ENCODE peak calls at places on chromosomes 16 and 17, in four cellular contexts. Q is NCI-H187, S is mucosa of gallbladder, D is GM04504. X is an unnamed sample.

GRCh38 chr17:54901230-54901847 is 687 bp downstream of the TOM1L1 start:
- DNase-seq in D (peak; percentile 34), S (no peak), Q (no peak), X (peak; percentile 90)

GRCh38 chr16:4323845-4324478 is 8.1 kb downstream of the GLIS2 start:
- DNase-seq in Q (no peak), S (no peak), D (no peak), X (no peak)

GRCh38 chr17:28950017-28950751 is 1.1 kb downstream of the PHF12 start:
- DNase-seq in Q (no peak), D (no peak), S (peak; percentile 45), X (peak; percentile 40)

GRCh38 chr16:1127101-1127500 is 25.8 kb upstream of the CACNA1H start:
- DNase-seq in Q (no peak), S (no peak), D (no peak), X (no peak)

GRCh38 chr17:75414488-75414887 is 9.0 kb upstream of the GRB2 start:
- DNase-seq in D (no peak), Q (no peak), S (no peak), X (no peak)

GRCh38 chr17:82609655-82610054 is 38.6 kb downstream of the WDR45B start:
- DNase-seq in S (no peak), D (no peak), Q (no peak), X (no peak)

GRCh38 chr16:83215417-83216001 is 588.7 kb downstream of the CDH13 start:
- DNase-seq in Q (no peak), S (peak; percentile 34), D (no peak), X (peak; percentile 53)

GRCh38 chr16:65375651-65376050 is 253.8 kb upstream of the CDH11 start:
- DNase-seq in Q (no peak), D (no peak), S (no peak), X (no peak)

GRCh38 chr17:30788918-30789317 is 35.6 kb downstream of the CRLF3 start:
- DNase-seq in D (no peak), S (no peak), Q (no peak), X (no peak)

GRCh38 chr16:85583491-85584181 is 29.5 kb upstream of the GSE1 start:
- DNase-seq in D (peak; percentile 78), Q (no peak), S (no peak), X (no peak)

GRCh38 chr17:18195246-18195645 is 11.6 kb downstream of the ALKBH5 start:
- DNase-seq in S (no peak), D (no peak), Q (no peak), X (no peak)

GRCh38 chr16:46828943-46829342 is 2.0 kb downstream of the C16orf87 start:
- DNase-seq in S (no peak), Q (no peak), D (no peak), X (no peak)

GRCh38 chr16:8931864-8932263 is 31.8 kb downstream of the USP7 start:
- DNase-seq in Q (no peak), D (peak; percentile 12), S (peak; percentile 60), X (peak; percentile 46)

GRCh38 chr16:35795361-35796029 is 2336.1 kb downstream of the TP53TG3F start:
- DNase-seq in S (no peak), Q (no peak), D (no peak), X (no peak)

GRCh38 chr16:11297492-11298142 is 16.5 kb upstream of the PRM1 start:
- DNase-seq in S (peak; percentile 60), D (no peak), Q (peak; percentile 22), X (peak; percentile 51)

GRCh38 chr17:51091635-51092034 is 29.0 kb downstream of the SPAG9 start:
- DNase-seq in S (no peak), D (no peak), Q (no peak), X (no peak)

GRCh38 chr16:80176114-80176513 is 364.7 kb upstream of the DYNLRB2 start:
- DNase-seq in Q (no peak), D (no peak), S (no peak), X (no peak)

GRCh38 chr16:12111819-12112218 is 135.3 kb downstream of the SNX29 start:
- DNase-seq in Q (no peak), D (no peak), S (no peak), X (no peak)

GRCh38 chr17:75317671-75318070 is 28.4 kb upstream of the SLC25A19 start:
- DNase-seq in S (no peak), Q (no peak), D (no peak), X (peak; percentile 25)

GRCh38 chr17:44898768-44899073 is 524 bp downstream of the EFTUD2 start:
- DNase-seq in Q (no peak), D (no peak), S (no peak), X (no peak)

GRCh38 chr17:28372203-28372944 is 880 bp downstream of the SARM1 start:
- DNase-seq in Q (no peak), S (no peak), D (no peak), X (no peak)

GRCh38 chr16:85436636-85437160 is 176.4 kb upstream of the GSE1 start:
- DNase-seq in Q (no peak), D (no peak), S (no peak), X (peak; percentile 86)

GRCh38 chr16:12896562-12896961 is 4.8 kb upstream of the SHISA9 start:
- DNase-seq in S (no peak), D (peak; percentile 17), Q (no peak), X (peak; percentile 2)

GRCh38 chr17:8436169-8436932 is 667 bp downstream of the NDEL1 start:
- DNase-seq in S (peak; percentile 54), D (peak; percentile 34), Q (no peak), X (peak; percentile 65)

GRCh38 chr16:3983081-3983520 is 102.6 kb upstream of the CREBBP start:
- DNase-seq in D (no peak), Q (no peak), S (peak; percentile 75), X (peak; percentile 75)

GRCh38 chr16:66175058-66175457 is 191.4 kb upstream of the CDH5 start:
- DNase-seq in D (no peak), Q (no peak), S (no peak), X (no peak)

X was measured in small intestine.